ENCODE peak calls at places on chromosomes 13 and 19, in five cellular contexts. B is K562, N is A549, V is H54, D is lower leg skin. J is an unnamed sample.

GRCh38 chr13:36530050-36530789 is 97.9 kb downstream of the CCNA1 start:
- DNase-seq in B (no peak), N (no peak), V (no peak), D (no peak), J (no peak)

GRCh38 chr13:83546476-83546875 is 335.8 kb downstream of the SLITRK1 start:
- DNase-seq in B (no peak), N (no peak), V (no peak), D (no peak), J (no peak)

GRCh38 chr13:75357576-75358295 is 124.2 kb downstream of the TBC1D4 start:
- DNase-seq in B (peak), N (peak), V (peak), D (no peak), J (peak)

GRCh38 chr13:25132021-25132420 is 36.1 kb downstream of the PABPC3 start:
- DNase-seq in B (no peak), N (no peak), V (no peak), D (no peak), J (no peak)

GRCh38 chr19:18802354-18802753 is 11.2 kb upstream of the COMP start:
- DNase-seq in B (peak), N (no peak), V (no peak), D (no peak), J (no peak)

GRCh38 chr19:39941615-39942507 is 7.4 kb upstream of the FCGBP start:
- DNase-seq in B (no peak), N (no peak), V (no peak), D (no peak), J (no peak)

GRCh38 chr19:57671124-57671895 is 2.6 kb downstream of the ZSCAN4 start:
- DNase-seq in B (no peak), N (no peak), V (no peak), D (no peak), J (no peak)

GRCh38 chr19:7691497-7691896 is 10.4 kb downstream of the FCER2 start:
- DNase-seq in B (no peak), N (no peak), V (no peak), D (no peak), J (no peak)

GRCh38 chr13:49495783-49496762 is at the start of gene PHF11:
- DNase-seq in B (peak), N (peak), V (peak), D (peak), J (peak)

GRCh38 chr19:50646074-50646807 is 3.0 kb upstream of the C19orf81 start:
- DNase-seq in B (peak), N (peak), V (peak), D (no peak), J (no peak)

GRCh38 chr13:66397133-66397532 is 833.0 kb downstream of the PCDH9 start:
- DNase-seq in B (no peak), N (no peak), V (no peak), D (no peak), J (no peak)

GRCh38 chr19:54151362-54152035 is 8.0 kb downstream of the LENG1 start:
- DNase-seq in B (no peak), N (no peak), V (no peak), D (no peak), J (no peak)

GRCh38 chr13:73090116-73090811 is 31.5 kb downstream of the KLF5 start:
- DNase-seq in B (peak), N (peak), V (peak), D (no peak), J (no peak)

GRCh38 chr13:112725346-112726017 is 35.6 kb downstream of the ATP11A start:
- DNase-seq in B (no peak), N (peak), V (peak), D (no peak), J (no peak)

GRCh38 chr19:41930322-41930722 is 2.1 kb upstream of the ERFL start:
- DNase-seq in B (peak), N (no peak), V (no peak), D (no peak), J (no peak)

GRCh38 chr19:18029617-18030338 is 21.8 kb downstream of the ARRDC2 start:
- DNase-seq in B (no peak), N (no peak), V (no peak), D (no peak), J (no peak)

GRCh38 chr13:99265823-99266426 is 7.7 kb upstream of the GPR18 start:
- DNase-seq in B (peak), N (peak), V (peak), D (no peak), J (no peak)

GRCh38 chr13:87975035-87975434 is 303.9 kb downstream of the SLITRK5 start:
- DNase-seq in B (no peak), N (no peak), V (no peak), D (no peak), J (no peak)

GRCh38 chr19:15216363-15216762 is 15.6 kb upstream of the NOTCH3 start:
- DNase-seq in B (no peak), N (no peak), V (no peak), D (no peak), J (no peak)

GRCh38 chr19:21147540-21147939 is 5.7 kb downstream of the ZNF431 start:
- DNase-seq in B (no peak), N (no peak), V (no peak), D (no peak), J (no peak)

GRCh38 chr19:21143428-21143827 is 1.6 kb downstream of the ZNF431 start:
- DNase-seq in B (no peak), N (no peak), V (no peak), D (no peak), J (no peak)

GRCh38 chr19:21138130-21138529 is 3.7 kb upstream of the ZNF431 start:
- DNase-seq in B (no peak), N (no peak), V (no peak), D (no peak), J (no peak)

GRCh38 chr19:21143846-21144245 is 2.0 kb downstream of the ZNF431 start:
- DNase-seq in B (no peak), N (no peak), V (no peak), D (no peak), J (no peak)

DNA sequence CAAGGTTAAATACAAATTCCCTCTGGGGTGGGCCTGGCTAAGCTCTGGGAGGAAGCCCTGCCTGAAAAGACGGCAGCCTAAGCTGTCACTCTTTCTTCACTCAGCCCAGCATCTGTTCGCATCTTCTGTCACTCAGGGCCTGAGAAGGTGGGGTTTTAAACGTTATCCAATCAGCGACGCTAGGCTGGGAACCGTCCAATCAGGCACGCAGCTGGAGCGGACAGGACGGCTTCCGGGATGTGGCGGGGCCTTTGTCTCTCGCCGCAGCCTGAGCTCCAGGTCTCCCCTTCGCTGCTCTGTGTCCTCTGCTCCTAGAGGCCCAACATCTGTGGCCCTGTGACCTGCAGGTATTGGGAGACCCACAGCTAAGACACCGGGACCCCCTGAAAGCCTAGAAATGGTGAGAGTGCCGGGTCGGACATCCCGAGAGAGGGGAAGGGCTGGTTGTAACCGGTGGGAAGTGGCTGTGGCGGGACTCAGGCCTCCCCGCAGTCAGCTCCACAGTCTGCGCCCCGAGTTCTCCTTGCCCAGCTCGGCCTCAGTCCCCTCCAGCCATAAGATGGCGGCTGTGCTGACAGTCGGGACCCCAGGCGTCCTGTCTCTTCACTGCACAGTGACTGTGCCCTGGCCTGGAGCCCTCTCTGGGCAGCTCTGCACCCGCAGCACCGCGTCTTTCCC is at the start of gene ZNF431:
- DNase-seq in B (peak), N (peak), V (peak), D (peak), J (peak)
- TF ChIP-seq POLR2A in B (peak), N (peak), V (peak), D (no peak), J (no peak)

GRCh38 chr13:48403151-48403631 is 9.7 kb downstream of the LPAR6 start:
- DNase-seq in B (no peak), N (no peak), V (no peak), D (no peak), J (no peak)
- TF ChIP-seq POLR2A in B (no peak), N (no peak), V (no peak), D (no peak), J (no peak)

GRCh38 chr19:11293468-11294389 is 2.2 kb upstream of the TSPAN16 start:
- DNase-seq in B (peak), N (peak), V (peak), D (peak), J (peak)
- TF ChIP-seq POLR2A in B (no peak), N (peak), V (peak), D (no peak), J (peak)

DNA sequence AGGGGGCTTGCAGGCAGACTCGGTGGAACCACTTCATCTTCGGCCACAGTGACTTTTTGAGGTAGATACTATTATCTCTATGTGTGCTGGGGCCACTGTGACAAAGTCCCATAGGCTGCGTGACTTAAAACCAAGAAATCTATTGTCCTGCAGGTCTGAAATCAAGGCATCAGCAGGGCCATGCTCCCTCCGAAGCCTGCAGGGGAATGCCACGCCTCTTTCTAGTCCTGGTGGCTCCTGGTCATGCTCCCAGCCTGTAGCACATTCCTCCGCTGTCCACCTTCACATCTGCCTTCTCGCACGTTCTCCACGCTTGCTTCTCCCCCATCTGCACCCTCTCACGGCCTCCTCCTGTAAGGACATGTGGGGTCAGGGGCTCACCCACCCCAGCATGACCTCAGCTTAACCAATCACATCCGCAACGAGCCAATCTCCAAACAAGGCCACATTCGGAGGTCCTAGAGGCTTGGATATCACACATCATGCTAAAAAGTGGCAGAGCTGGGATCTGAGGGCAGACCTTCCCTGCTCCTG is 21.0 kb upstream of the RAB20 start:
- DNase-seq in B (no peak), N (no peak), V (no peak), D (peak), J (no peak)
- TF ChIP-seq POLR2A in B (no peak), N (no peak), V (no peak), D (no peak), J (no peak)

DNA sequence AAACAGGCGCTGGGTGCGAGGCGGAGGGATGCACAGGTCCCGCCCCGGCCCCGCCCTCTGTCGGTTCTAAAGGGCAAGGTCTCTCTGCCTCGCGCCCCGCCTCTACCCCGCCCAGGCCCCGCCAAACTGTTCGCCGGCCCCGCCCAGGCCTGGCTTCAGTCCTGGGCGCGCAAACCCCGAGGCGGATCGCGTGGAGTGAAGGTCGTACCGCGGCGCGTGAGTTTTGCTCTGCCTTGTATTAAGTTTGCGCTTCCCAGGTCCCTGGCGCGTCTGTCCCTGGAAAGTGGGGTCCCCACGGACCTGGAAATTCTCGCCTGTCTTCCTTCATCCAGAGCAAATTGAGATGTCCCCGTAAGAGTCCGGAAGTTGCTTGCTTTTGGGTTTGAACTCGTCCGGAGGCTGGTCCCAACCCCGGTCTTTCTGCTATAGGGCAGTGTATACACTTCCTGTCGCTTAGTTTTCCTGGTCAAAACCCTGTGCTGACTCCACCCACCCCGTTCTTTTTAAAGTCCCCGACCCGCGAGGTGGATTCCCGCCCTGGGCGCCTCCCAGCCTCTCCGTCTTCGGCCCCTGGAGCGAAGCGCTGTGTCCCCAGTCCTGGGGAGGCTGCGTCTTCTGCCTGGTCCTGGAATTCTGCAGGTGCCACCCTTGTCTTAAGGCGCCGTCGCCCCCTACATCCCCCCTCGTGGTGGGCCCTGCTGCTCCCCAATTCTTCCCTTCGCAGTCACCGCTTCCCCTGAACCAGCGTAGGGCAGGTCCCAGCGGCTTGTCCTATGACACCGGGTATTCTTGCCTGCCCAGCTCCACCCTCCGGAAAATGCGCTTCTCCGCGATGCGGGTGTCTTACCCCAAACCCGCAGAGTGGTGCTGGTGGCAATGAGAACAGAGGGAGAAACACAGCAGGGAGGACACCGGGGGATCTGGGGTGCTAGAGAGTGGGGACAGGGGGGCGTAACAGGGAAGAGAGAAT is 8.6 kb downstream of the ZNF808 start:
- DNase-seq in B (no peak), N (no peak), V (peak), D (peak), J (peak)
- TF ChIP-seq POLR2A in B (no peak), N (no peak), V (peak), D (no peak), J (no peak)

GRCh38 chr19:13210941-13211340 is 60.7 kb downstream of the IER2 start:
- DNase-seq in B (no peak), N (no peak), V (no peak), D (no peak), J (no peak)

GRCh38 chr19:13207237-13208130 is 57.3 kb downstream of the IER2 start:
- DNase-seq in B (no peak), N (no peak), V (no peak), D (no peak), J (peak)

GRCh38 chr19:13209797-13210775 is 59.9 kb downstream of the IER2 start:
- DNase-seq in B (no peak), N (no peak), V (no peak), D (no peak), J (no peak)

GRCh38 chr19:13208131-13208963 is 58.1 kb downstream of the IER2 start:
- DNase-seq in B (no peak), N (no peak), V (no peak), D (no peak), J (peak)

GRCh38 chr19:13208964-13209796 is 59.0 kb downstream of the IER2 start:
- DNase-seq in B (no peak), N (no peak), V (no peak), D (no peak), J (no peak)
- TF ChIP-seq POLR2A in B (no peak), N (no peak), V (no peak), D (no peak), J (no peak)

DNA sequence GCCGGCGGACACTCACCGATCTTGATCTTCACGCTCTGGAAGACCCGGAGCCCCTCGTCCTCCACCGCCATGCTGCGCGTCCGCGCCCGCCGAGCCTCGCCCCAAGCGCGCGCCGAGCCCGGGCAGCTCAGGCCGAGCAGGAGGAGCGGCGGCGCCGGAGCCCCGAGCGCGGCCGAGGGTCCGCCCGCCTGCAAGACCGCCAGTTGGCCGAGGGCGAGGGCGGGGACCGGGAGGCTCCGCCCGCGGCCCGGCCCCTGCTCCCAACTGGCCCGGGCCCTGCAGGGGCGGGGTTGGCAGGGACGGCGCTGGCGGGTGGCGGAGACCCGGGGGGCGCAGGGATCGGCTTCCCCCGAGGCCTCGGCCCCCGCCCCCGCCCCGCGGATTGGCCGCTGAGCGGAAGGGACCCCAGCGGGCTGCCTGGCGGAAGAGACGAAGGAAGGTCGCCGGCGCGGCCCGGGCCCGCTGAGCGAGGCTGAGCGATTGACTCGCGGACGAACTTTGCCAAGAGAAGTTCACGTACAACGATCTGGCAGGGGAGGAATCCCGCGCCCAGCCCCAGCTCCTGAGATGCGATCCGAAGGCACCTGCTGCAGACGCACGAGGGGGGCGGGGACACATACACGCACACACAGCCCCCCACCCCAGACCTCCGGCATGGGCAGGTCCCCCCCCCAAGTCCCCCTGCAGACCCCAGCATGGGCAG is at the start of gene RASA3:
- DNase-seq in B (peak), N (peak), V (peak), D (peak), J (peak)
- TF ChIP-seq POLR2A in B (no peak), N (peak), V (peak), D (no peak), J (no peak)

GRCh38 chr19:5669212-5669611 is 11.1 kb downstream of the MICOS13 start:
- DNase-seq in B (no peak), N (no peak), V (no peak), D (no peak), J (no peak)
- TF ChIP-seq POLR2A in B (peak), N (no peak), V (no peak), D (no peak), J (no peak)

J was measured in heart left ventricle.